ENCODE peak calls at places on chromosomes 16 and 17, in eight cellular contexts. One of them, this sample, is unnamed.
A peak's percentile ranks its signal among the peaks of the same experiment; 100 is the strongest.

GRCh38 chr17:57144567-57144966 is 59.5 kb downstream of the AKAP1 start:
- DNase-seq in left cardiac atrium: no peak
- DNase-seq in dermis blood vessel endothelial cell: no peak
- DNase-seq in EL: no peak
- DNase-seq in progenitor cell of endocrine pancreas: no peak
- DNase-seq in stimulated activated naive CD4-positive, alpha-beta T cell: no peak
- DNase-seq in activated naive CD4-positive, alpha-beta T cell treated with anti-CD3 and anti-CD28 coated beads, Interleukin-2, amount 10 ng/mL, durations not matched to agents 7 days and 5 days: no peak
- DNase-seq in dorsolateral prefrontal cortex: no peak
- DNase-seq in this sample: no peak

GRCh38 chr17:12736526-12736925 is 52.8 kb upstream of the ARHGAP44 start:
- DNase-seq in left cardiac atrium: no peak
- DNase-seq in dermis blood vessel endothelial cell: no peak
- DNase-seq in EL: no peak
- DNase-seq in progenitor cell of endocrine pancreas: no peak
- DNase-seq in stimulated activated naive CD4-positive, alpha-beta T cell: no peak
- DNase-seq in activated naive CD4-positive, alpha-beta T cell treated with anti-CD3 and anti-CD28 coated beads, Interleukin-2, amount 10 ng/mL, durations not matched to agents 7 days and 5 days: no peak
- DNase-seq in dorsolateral prefrontal cortex: no peak
- DNase-seq in this sample: no peak

GRCh38 chr16:89700649-89701424 is 668 bp downstream of the SPATA2L start:
- DNase-seq in left cardiac atrium: peak; percentile 43
- DNase-seq in dermis blood vessel endothelial cell: peak; percentile 70
- DNase-seq in EL: peak; percentile 50
- DNase-seq in progenitor cell of endocrine pancreas: no peak
- DNase-seq in stimulated activated naive CD4-positive, alpha-beta T cell: peak; percentile 58
- DNase-seq in activated naive CD4-positive, alpha-beta T cell treated with anti-CD3 and anti-CD28 coated beads, Interleukin-2, amount 10 ng/mL, durations not matched to agents 7 days and 5 days: peak; percentile 74
- DNase-seq in dorsolateral prefrontal cortex: no peak
- DNase-seq in this sample: peak; percentile 66

GRCh38 chr17:82592289-82592683 is 56.0 kb downstream of the WDR45B start:
- DNase-seq in left cardiac atrium: no peak
- DNase-seq in dermis blood vessel endothelial cell: no peak
- DNase-seq in EL: no peak
- DNase-seq in progenitor cell of endocrine pancreas: no peak
- DNase-seq in stimulated activated naive CD4-positive, alpha-beta T cell: no peak
- DNase-seq in activated naive CD4-positive, alpha-beta T cell treated with anti-CD3 and anti-CD28 coated beads, Interleukin-2, amount 10 ng/mL, durations not matched to agents 7 days and 5 days: no peak
- DNase-seq in dorsolateral prefrontal cortex: no peak
- DNase-seq in this sample: no peak

GRCh38 chr17:77441130-77441920 is 300.6 kb downstream of the SEC14L1 start:
- DNase-seq in left cardiac atrium: peak; percentile 22
- DNase-seq in dermis blood vessel endothelial cell: no peak
- DNase-seq in EL: no peak
- DNase-seq in progenitor cell of endocrine pancreas: no peak
- DNase-seq in stimulated activated naive CD4-positive, alpha-beta T cell: peak; percentile 86
- DNase-seq in activated naive CD4-positive, alpha-beta T cell treated with anti-CD3 and anti-CD28 coated beads, Interleukin-2, amount 10 ng/mL, durations not matched to agents 7 days and 5 days: peak; percentile 82
- DNase-seq in dorsolateral prefrontal cortex: no peak
- DNase-seq in this sample: no peak

GRCh38 chr17:40901981-40902862 is 17.2 kb upstream of the KRT20 start:
- DNase-seq in left cardiac atrium: no peak
- DNase-seq in dermis blood vessel endothelial cell: no peak
- DNase-seq in EL: peak; percentile 38
- DNase-seq in progenitor cell of endocrine pancreas: no peak
- DNase-seq in stimulated activated naive CD4-positive, alpha-beta T cell: no peak
- DNase-seq in activated naive CD4-positive, alpha-beta T cell treated with anti-CD3 and anti-CD28 coated beads, Interleukin-2, amount 10 ng/mL, durations not matched to agents 7 days and 5 days: no peak
- DNase-seq in dorsolateral prefrontal cortex: no peak
- DNase-seq in this sample: no peak

GRCh38 chr17:44209786-44210341 is 9.6 kb downstream of the UBTF start:
- DNase-seq in left cardiac atrium: no peak
- DNase-seq in dermis blood vessel endothelial cell: no peak
- DNase-seq in EL: no peak
- DNase-seq in progenitor cell of endocrine pancreas: no peak
- DNase-seq in stimulated activated naive CD4-positive, alpha-beta T cell: no peak
- DNase-seq in activated naive CD4-positive, alpha-beta T cell treated with anti-CD3 and anti-CD28 coated beads, Interleukin-2, amount 10 ng/mL, durations not matched to agents 7 days and 5 days: no peak
- DNase-seq in dorsolateral prefrontal cortex: no peak
- DNase-seq in this sample: no peak

GRCh38 chr16:13453325-13453724 is 466.6 kb upstream of the ERCC4 start:
- DNase-seq in left cardiac atrium: no peak
- DNase-seq in dermis blood vessel endothelial cell: peak; percentile 8
- DNase-seq in EL: no peak
- DNase-seq in progenitor cell of endocrine pancreas: no peak
- DNase-seq in stimulated activated naive CD4-positive, alpha-beta T cell: no peak
- DNase-seq in activated naive CD4-positive, alpha-beta T cell treated with anti-CD3 and anti-CD28 coated beads, Interleukin-2, amount 10 ng/mL, durations not matched to agents 7 days and 5 days: no peak
- DNase-seq in dorsolateral prefrontal cortex: no peak
- DNase-seq in this sample: no peak

GRCh38 chr17:3692346-3692745 is 3.6 kb downstream of the P2RX5 start:
- DNase-seq in left cardiac atrium: no peak
- DNase-seq in dermis blood vessel endothelial cell: no peak
- DNase-seq in EL: no peak
- DNase-seq in progenitor cell of endocrine pancreas: no peak
- DNase-seq in stimulated activated naive CD4-positive, alpha-beta T cell: no peak
- DNase-seq in activated naive CD4-positive, alpha-beta T cell treated with anti-CD3 and anti-CD28 coated beads, Interleukin-2, amount 10 ng/mL, durations not matched to agents 7 days and 5 days: no peak
- DNase-seq in dorsolateral prefrontal cortex: no peak
- DNase-seq in this sample: peak; percentile 61

GRCh38 chr16:9797306-9797705 is 384.9 kb downstream of the GRIN2A start:
- DNase-seq in left cardiac atrium: peak; percentile 54
- DNase-seq in dermis blood vessel endothelial cell: no peak
- DNase-seq in EL: peak; percentile 87
- DNase-seq in progenitor cell of endocrine pancreas: no peak
- DNase-seq in stimulated activated naive CD4-positive, alpha-beta T cell: no peak
- DNase-seq in activated naive CD4-positive, alpha-beta T cell treated with anti-CD3 and anti-CD28 coated beads, Interleukin-2, amount 10 ng/mL, durations not matched to agents 7 days and 5 days: no peak
- DNase-seq in dorsolateral prefrontal cortex: no peak
- DNase-seq in this sample: no peak

GRCh38 chr17:50114849-50115357 is 15.1 kb downstream of the SAMD14 start:
- DNase-seq in left cardiac atrium: no peak
- DNase-seq in dermis blood vessel endothelial cell: peak; percentile 83
- DNase-seq in EL: peak; percentile 60
- DNase-seq in progenitor cell of endocrine pancreas: no peak
- DNase-seq in stimulated activated naive CD4-positive, alpha-beta T cell: peak; percentile 31
- DNase-seq in activated naive CD4-positive, alpha-beta T cell treated with anti-CD3 and anti-CD28 coated beads, Interleukin-2, amount 10 ng/mL, durations not matched to agents 7 days and 5 days: peak; percentile 68
- DNase-seq in dorsolateral prefrontal cortex: no peak
- DNase-seq in this sample: peak; percentile 55

GRCh38 chr17:74442670-74443515 is 11.0 kb downstream of the GPRC5C start:
- DNase-seq in left cardiac atrium: peak; percentile 91
- DNase-seq in dermis blood vessel endothelial cell: peak; percentile 39
- DNase-seq in EL: no peak
- DNase-seq in progenitor cell of endocrine pancreas: peak; percentile 65
- DNase-seq in stimulated activated naive CD4-positive, alpha-beta T cell: no peak
- DNase-seq in activated naive CD4-positive, alpha-beta T cell treated with anti-CD3 and anti-CD28 coated beads, Interleukin-2, amount 10 ng/mL, durations not matched to agents 7 days and 5 days: no peak
- DNase-seq in dorsolateral prefrontal cortex: peak; percentile 57
- DNase-seq in this sample: peak; percentile 66

GRCh38 chr16:73025111-73025505 is 22.8 kb downstream of the ZFHX3 start:
- DNase-seq in left cardiac atrium: peak; percentile 48
- DNase-seq in dermis blood vessel endothelial cell: no peak
- DNase-seq in EL: no peak
- DNase-seq in progenitor cell of endocrine pancreas: no peak
- DNase-seq in stimulated activated naive CD4-positive, alpha-beta T cell: no peak
- DNase-seq in activated naive CD4-positive, alpha-beta T cell treated with anti-CD3 and anti-CD28 coated beads, Interleukin-2, amount 10 ng/mL, durations not matched to agents 7 days and 5 days: no peak
- DNase-seq in dorsolateral prefrontal cortex: no peak
- DNase-seq in this sample: no peak

GRCh38 chr17:76566613-76566943 is 19.1 kb downstream of the ST6GALNAC2 start:
- DNase-seq in left cardiac atrium: no peak
- DNase-seq in dermis blood vessel endothelial cell: no peak
- DNase-seq in EL: no peak
- DNase-seq in progenitor cell of endocrine pancreas: no peak
- DNase-seq in stimulated activated naive CD4-positive, alpha-beta T cell: no peak
- DNase-seq in activated naive CD4-positive, alpha-beta T cell treated with anti-CD3 and anti-CD28 coated beads, Interleukin-2, amount 10 ng/mL, durations not matched to agents 7 days and 5 days: no peak
- DNase-seq in dorsolateral prefrontal cortex: no peak
- DNase-seq in this sample: no peak

GRCh38 chr16:2428051-2428786 is 1.0 kb upstream of the CCNF start:
- DNase-seq in left cardiac atrium: peak; percentile 43
- DNase-seq in dermis blood vessel endothelial cell: peak; percentile 55
- DNase-seq in EL: peak; percentile 46
- DNase-seq in progenitor cell of endocrine pancreas: peak; percentile 26
- DNase-seq in stimulated activated naive CD4-positive, alpha-beta T cell: no peak
- DNase-seq in activated naive CD4-positive, alpha-beta T cell treated with anti-CD3 and anti-CD28 coated beads, Interleukin-2, amount 10 ng/mL, durations not matched to agents 7 days and 5 days: no peak
- DNase-seq in dorsolateral prefrontal cortex: no peak
- DNase-seq in this sample: peak; percentile 61

GRCh38 chr16:67873435-67874146 is 739 bp downstream of the EDC4 start:
- DNase-seq in left cardiac atrium: no peak
- DNase-seq in dermis blood vessel endothelial cell: peak; percentile 23
- DNase-seq in EL: no peak
- DNase-seq in progenitor cell of endocrine pancreas: no peak
- DNase-seq in stimulated activated naive CD4-positive, alpha-beta T cell: no peak
- DNase-seq in activated naive CD4-positive, alpha-beta T cell treated with anti-CD3 and anti-CD28 coated beads, Interleukin-2, amount 10 ng/mL, durations not matched to agents 7 days and 5 days: no peak
- DNase-seq in dorsolateral prefrontal cortex: no peak
- DNase-seq in this sample: no peak

GRCh38 chr17:8109669-8110455 is 8.5 kb downstream of the ALOXE3 start:
- DNase-seq in left cardiac atrium: peak; percentile 61
- DNase-seq in dermis blood vessel endothelial cell: peak; percentile 67
- DNase-seq in EL: peak; percentile 27
- DNase-seq in progenitor cell of endocrine pancreas: peak; percentile 84
- DNase-seq in stimulated activated naive CD4-positive, alpha-beta T cell: peak; percentile 86
- DNase-seq in activated naive CD4-positive, alpha-beta T cell treated with anti-CD3 and anti-CD28 coated beads, Interleukin-2, amount 10 ng/mL, durations not matched to agents 7 days and 5 days: peak; percentile 86
- DNase-seq in dorsolateral prefrontal cortex: no peak
- DNase-seq in this sample: peak; percentile 90

GRCh38 chr16:27600386-27600785 is 50.4 kb downstream of the KATNIP start:
- DNase-seq in left cardiac atrium: no peak
- DNase-seq in dermis blood vessel endothelial cell: no peak
- DNase-seq in EL: no peak
- DNase-seq in progenitor cell of endocrine pancreas: no peak
- DNase-seq in stimulated activated naive CD4-positive, alpha-beta T cell: no peak
- DNase-seq in activated naive CD4-positive, alpha-beta T cell treated with anti-CD3 and anti-CD28 coated beads, Interleukin-2, amount 10 ng/mL, durations not matched to agents 7 days and 5 days: no peak
- DNase-seq in dorsolateral prefrontal cortex: no peak
- DNase-seq in this sample: peak; percentile 26

GRCh38 chr16:32116080-32116479 is 137.0 kb upstream of the TP53TG3D start:
- DNase-seq in left cardiac atrium: peak; percentile 2
- DNase-seq in dermis blood vessel endothelial cell: no peak
- DNase-seq in EL: no peak
- DNase-seq in progenitor cell of endocrine pancreas: no peak
- DNase-seq in stimulated activated naive CD4-positive, alpha-beta T cell: peak; percentile 11
- DNase-seq in activated naive CD4-positive, alpha-beta T cell treated with anti-CD3 and anti-CD28 coated beads, Interleukin-2, amount 10 ng/mL, durations not matched to agents 7 days and 5 days: peak; percentile 21
- DNase-seq in dorsolateral prefrontal cortex: no peak
- DNase-seq in this sample: no peak

This sample was measured in WTC11.